ENCODE peak calls at places on chromosome 21, in four cellular contexts. One of them, this sample, is unnamed.

GRCh38 chr21:28793043-28793442 is 199.6 kb downstream of the LTN1 start:
- DNase-seq in IMR-90: peak
- DNase-seq in astrocyte of the spinal cord: peak
- DNase-seq in ascending aorta: no peak
- DNase-seq in this sample: no peak

GRCh38 chr21:22554690-22555316 is 1556.6 kb downstream of the NCAM2 start:
- DNase-seq in IMR-90: no peak
- DNase-seq in astrocyte of the spinal cord: no peak
- DNase-seq in ascending aorta: no peak
- DNase-seq in this sample: no peak

GRCh38 chr21:37983336-37984095 is 67.3 kb upstream of the KCNJ6 start:
- DNase-seq in IMR-90: no peak
- DNase-seq in astrocyte of the spinal cord: peak
- DNase-seq in ascending aorta: no peak
- DNase-seq in this sample: no peak

GRCh38 chr21:28518620-28519019 is 474.1 kb downstream of the LTN1 start:
- DNase-seq in IMR-90: peak
- DNase-seq in astrocyte of the spinal cord: peak
- DNase-seq in ascending aorta: no peak
- DNase-seq in this sample: no peak

GRCh38 chr21:26080211-26080610 is 90.4 kb downstream of the APP start:
- DNase-seq in IMR-90: no peak
- DNase-seq in astrocyte of the spinal cord: no peak
- DNase-seq in ascending aorta: no peak
- DNase-seq in this sample: no peak

GRCh38 chr21:32645261-32646182 is 33.3 kb upstream of the CFAP298 start:
- DNase-seq in IMR-90: no peak
- DNase-seq in astrocyte of the spinal cord: no peak
- DNase-seq in ascending aorta: no peak
- DNase-seq in this sample: no peak

GRCh38 chr21:33374080-33374873 is 28.9 kb upstream of the IFNGR2 start:
- DNase-seq in IMR-90: peak
- DNase-seq in astrocyte of the spinal cord: peak
- DNase-seq in ascending aorta: no peak
- DNase-seq in this sample: peak

GRCh38 chr21:16633851-16634521 is 878.9 kb upstream of the CXADR start:
- DNase-seq in IMR-90: no peak
- DNase-seq in astrocyte of the spinal cord: no peak
- DNase-seq in ascending aorta: no peak
- DNase-seq in this sample: no peak

GRCh38 chr21:29920938-29921337 is 18.9 kb downstream of the GRIK1 start:
- DNase-seq in IMR-90: no peak
- DNase-seq in astrocyte of the spinal cord: no peak
- DNase-seq in ascending aorta: no peak
- DNase-seq in this sample: no peak

GRCh38 chr21:26683996-26684395 is 110.9 kb upstream of the CYYR1 start:
- DNase-seq in IMR-90: no peak
- DNase-seq in astrocyte of the spinal cord: no peak
- DNase-seq in ascending aorta: no peak
- DNase-seq in this sample: no peak

GRCh38 chr21:32698971-32699693 is 28.7 kb downstream of the SYNJ1 start:
- DNase-seq in IMR-90: peak
- DNase-seq in astrocyte of the spinal cord: no peak
- DNase-seq in ascending aorta: no peak
- DNase-seq in this sample: peak

GRCh38 chr21:32322676-32323075 is 24.0 kb downstream of the MRAP start:
- DNase-seq in IMR-90: no peak
- DNase-seq in astrocyte of the spinal cord: no peak
- DNase-seq in ascending aorta: no peak
- DNase-seq in this sample: no peak

GRCh38 chr21:36910581-36911307 is 55.7 kb downstream of the HLCS start:
- DNase-seq in IMR-90: peak
- DNase-seq in astrocyte of the spinal cord: peak
- DNase-seq in ascending aorta: no peak
- DNase-seq in this sample: no peak

GRCh38 chr21:28160378-28160777 is 832.3 kb downstream of the LTN1 start:
- DNase-seq in IMR-90: no peak
- DNase-seq in astrocyte of the spinal cord: no peak
- DNase-seq in ascending aorta: no peak
- DNase-seq in this sample: no peak

GRCh38 chr21:29155933-29156260 is 25.5 kb downstream of the MAP3K7CL start:
- DNase-seq in IMR-90: no peak
- DNase-seq in astrocyte of the spinal cord: no peak
- DNase-seq in ascending aorta: no peak
- DNase-seq in this sample: no peak

GRCh38 chr21:37005548-37006242 is 807 bp upstream of the RIPPLY3 start:
- DNase-seq in IMR-90: no peak
- DNase-seq in astrocyte of the spinal cord: no peak
- DNase-seq in ascending aorta: no peak
- DNase-seq in this sample: no peak

GRCh38 chr21:15848632-15849031 is 118.8 kb downstream of the USP25 start:
- DNase-seq in IMR-90: peak
- DNase-seq in astrocyte of the spinal cord: peak
- DNase-seq in ascending aorta: no peak
- DNase-seq in this sample: no peak

GRCh38 chr21:32448803-32449594 is 36.5 kb downstream of the EVA1C start:
- DNase-seq in IMR-90: peak
- DNase-seq in astrocyte of the spinal cord: peak
- DNase-seq in ascending aorta: no peak
- DNase-seq in this sample: no peak

GRCh38 chr21:29985866-29986265 is 46.1 kb upstream of the GRIK1 start:
- DNase-seq in IMR-90: no peak
- DNase-seq in astrocyte of the spinal cord: no peak
- DNase-seq in ascending aorta: no peak
- DNase-seq in this sample: no peak

GRCh38 chr21:18987515-18988026 is 584.0 kb upstream of the TMPRSS15 start:
- DNase-seq in IMR-90: no peak
- DNase-seq in astrocyte of the spinal cord: no peak
- DNase-seq in ascending aorta: no peak
- DNase-seq in this sample: no peak

GRCh38 chr21:32048353-32048752 is 175.5 kb downstream of the HUNK start:
- DNase-seq in IMR-90: no peak
- DNase-seq in astrocyte of the spinal cord: no peak
- DNase-seq in ascending aorta: no peak
- DNase-seq in this sample: no peak

GRCh38 chr21:33231526-33231925 is 1.8 kb downstream of the IFNAR2 start:
- DNase-seq in IMR-90: no peak
- DNase-seq in astrocyte of the spinal cord: no peak
- DNase-seq in ascending aorta: no peak
- DNase-seq in this sample: no peak

GRCh38 chr21:21614966-21615365 is 616.8 kb downstream of the NCAM2 start:
- DNase-seq in IMR-90: no peak
- DNase-seq in astrocyte of the spinal cord: no peak
- DNase-seq in ascending aorta: no peak
- DNase-seq in this sample: no peak

GRCh38 chr21:14686466-14687276 is 140.6 kb upstream of the SAMSN1 start:
- DNase-seq in IMR-90: no peak
- DNase-seq in astrocyte of the spinal cord: peak
- DNase-seq in ascending aorta: no peak
- DNase-seq in this sample: no peak

GRCh38 chr21:32410916-32411315 is 1.6 kb upstream of the EVA1C start:
- DNase-seq in IMR-90: no peak
- DNase-seq in astrocyte of the spinal cord: no peak
- DNase-seq in ascending aorta: no peak
- DNase-seq in this sample: no peak

GRCh38 chr21:38467369-38467768 is 30.9 kb downstream of the ERG start:
- DNase-seq in IMR-90: no peak
- DNase-seq in astrocyte of the spinal cord: no peak
- DNase-seq in ascending aorta: no peak
- DNase-seq in this sample: no peak

GRCh38 chr21:26865857-26866256 is 20.6 kb upstream of the ADAMTS1 start:
- DNase-seq in IMR-90: no peak
- DNase-seq in astrocyte of the spinal cord: no peak
- DNase-seq in ascending aorta: no peak
- DNase-seq in this sample: no peak

GRCh38 chr21:24179110-24179509 is 1428.2 kb downstream of the MRPL39 start:
- DNase-seq in IMR-90: no peak
- DNase-seq in astrocyte of the spinal cord: no peak
- DNase-seq in ascending aorta: no peak
- DNase-seq in this sample: no peak

GRCh38 chr21:28688381-28688780 is 304.3 kb downstream of the LTN1 start:
- DNase-seq in IMR-90: no peak
- DNase-seq in astrocyte of the spinal cord: no peak
- DNase-seq in ascending aorta: no peak
- DNase-seq in this sample: no peak

GRCh38 chr21:19523731-19524130 is 1120.1 kb upstream of the TMPRSS15 start:
- DNase-seq in IMR-90: no peak
- DNase-seq in astrocyte of the spinal cord: peak
- DNase-seq in ascending aorta: no peak
- DNase-seq in this sample: no peak

GRCh38 chr21:38349111-38349746 is 92.4 kb downstream of the KCNJ15 start:
- DNase-seq in IMR-90: peak
- DNase-seq in astrocyte of the spinal cord: peak
- DNase-seq in ascending aorta: peak
- DNase-seq in this sample: no peak

GRCh38 chr21:33314096-33314495 is 10.7 kb upstream of the IFNAR1 start:
- DNase-seq in IMR-90: no peak
- DNase-seq in astrocyte of the spinal cord: peak
- DNase-seq in ascending aorta: no peak
- DNase-seq in this sample: no peak

GRCh38 chr21:18499761-18500376 is 96.3 kb upstream of the TMPRSS15 start:
- DNase-seq in IMR-90: peak
- DNase-seq in astrocyte of the spinal cord: peak
- DNase-seq in ascending aorta: no peak
- DNase-seq in this sample: no peak

GRCh38 chr21:32813265-32813903 is 41.8 kb upstream of the PAXBP1 start:
- DNase-seq in IMR-90: no peak
- DNase-seq in astrocyte of the spinal cord: no peak
- DNase-seq in ascending aorta: no peak
- DNase-seq in this sample: no peak

GRCh38 chr21:32329776-32330175 is 31.1 kb downstream of the MRAP start:
- DNase-seq in IMR-90: peak
- DNase-seq in astrocyte of the spinal cord: peak
- DNase-seq in ascending aorta: no peak
- DNase-seq in this sample: no peak

GRCh38 chr21:23217597-23217996 is 2219.4 kb downstream of the NCAM2 start:
- DNase-seq in IMR-90: no peak
- DNase-seq in astrocyte of the spinal cord: peak
- DNase-seq in ascending aorta: no peak
- DNase-seq in this sample: no peak

GRCh38 chr21:35779167-35779566 is 281.2 kb downstream of the SETD4 start:
- DNase-seq in IMR-90: no peak
- DNase-seq in astrocyte of the spinal cord: no peak
- DNase-seq in ascending aorta: no peak
- DNase-seq in this sample: no peak
- H3K4me3 ChIP-seq in IMR-90: no peak
- H3K4me3 ChIP-seq in astrocyte of the spinal cord: no peak
- H3K4me3 ChIP-seq in ascending aorta: no peak
- H3K4me3 ChIP-seq in this sample: no peak

DNA sequence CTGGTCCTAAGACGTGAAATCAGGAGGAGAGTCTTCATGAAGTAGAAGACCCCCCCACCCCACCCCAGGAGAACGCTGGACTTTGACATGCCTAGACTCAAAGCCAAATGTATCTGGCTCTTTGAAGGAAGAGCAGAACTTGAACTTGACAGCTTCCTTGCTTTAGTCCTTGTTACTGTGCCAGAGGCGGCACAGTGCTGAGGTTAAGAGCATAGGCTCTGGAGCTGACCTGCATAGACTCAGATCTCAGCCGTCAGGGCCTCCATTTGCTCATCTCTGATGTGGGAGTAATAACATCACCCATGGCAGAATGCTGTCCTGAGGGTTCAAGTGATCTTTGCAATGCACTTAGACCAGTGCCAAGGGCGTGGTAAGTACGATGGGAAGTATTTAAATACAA is 39.0 kb downstream of the COL6A1 start:
- DNase-seq in IMR-90: no peak
- DNase-seq in astrocyte of the spinal cord: no peak
- DNase-seq in ascending aorta: no peak
- DNase-seq in this sample: no peak
- H3K4me3 ChIP-seq in IMR-90: no peak
- H3K4me3 ChIP-seq in astrocyte of the spinal cord: no peak
- H3K4me3 ChIP-seq in ascending aorta: no peak
- H3K4me3 ChIP-seq in this sample: no peak

DNA sequence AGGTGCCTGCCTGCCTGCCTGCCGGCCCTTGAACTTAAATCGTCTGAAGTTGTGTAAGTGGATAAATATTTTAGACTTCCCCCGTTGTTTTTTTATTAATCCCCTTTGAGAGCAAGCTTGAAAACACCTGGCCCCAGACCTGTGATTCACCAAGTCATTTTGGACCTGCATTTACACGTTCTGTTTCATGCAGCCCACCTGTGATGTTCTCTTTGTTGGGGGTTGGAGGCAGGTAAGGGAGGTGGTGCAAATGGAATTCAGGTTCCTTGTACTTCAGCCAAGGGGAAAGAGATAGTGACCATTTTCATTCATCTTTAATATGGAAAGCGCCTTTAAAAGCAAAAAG is 1.2 kb downstream of the SLC37A1 start:
- DNase-seq in IMR-90: no peak
- DNase-seq in astrocyte of the spinal cord: no peak
- DNase-seq in ascending aorta: no peak
- DNase-seq in this sample: no peak
- H3K4me3 ChIP-seq in IMR-90: no peak
- H3K4me3 ChIP-seq in astrocyte of the spinal cord: peak
- H3K4me3 ChIP-seq in ascending aorta: peak
- H3K4me3 ChIP-seq in this sample: peak

GRCh38 chr21:42360317-42360716 is 6.0 kb downstream of the TFF1 start:
- DNase-seq in IMR-90: no peak
- DNase-seq in astrocyte of the spinal cord: no peak
- DNase-seq in ascending aorta: no peak
- DNase-seq in this sample: peak
- H3K4me3 ChIP-seq in IMR-90: no peak
- H3K4me3 ChIP-seq in astrocyte of the spinal cord: no peak
- H3K4me3 ChIP-seq in ascending aorta: no peak
- H3K4me3 ChIP-seq in this sample: no peak

GRCh38 chr21:44983421-44984206 is 43.8 kb downstream of the SLX9 start:
- DNase-seq in IMR-90: no peak
- DNase-seq in astrocyte of the spinal cord: no peak
- DNase-seq in ascending aorta: no peak
- DNase-seq in this sample: peak

GRCh38 chr21:44979687-44980561 is 40.1 kb downstream of the SLX9 start:
- DNase-seq in IMR-90: no peak
- DNase-seq in astrocyte of the spinal cord: no peak
- DNase-seq in ascending aorta: no peak
- DNase-seq in this sample: no peak

GRCh38 chr21:44977616-44978340 is 37.9 kb downstream of the SLX9 start:
- DNase-seq in IMR-90: no peak
- DNase-seq in astrocyte of the spinal cord: no peak
- DNase-seq in ascending aorta: no peak
- DNase-seq in this sample: no peak

GRCh38 chr21:44982558-44983244 is 42.9 kb downstream of the SLX9 start:
- DNase-seq in IMR-90: peak
- DNase-seq in astrocyte of the spinal cord: peak
- DNase-seq in ascending aorta: peak
- DNase-seq in this sample: no peak

GRCh38 chr21:44980562-44981489 is 41.0 kb downstream of the SLX9 start:
- DNase-seq in IMR-90: no peak
- DNase-seq in astrocyte of the spinal cord: no peak
- DNase-seq in ascending aorta: no peak
- DNase-seq in this sample: no peak
- H3K4me3 ChIP-seq in IMR-90: no peak
- H3K4me3 ChIP-seq in astrocyte of the spinal cord: no peak
- H3K4me3 ChIP-seq in ascending aorta: no peak
- H3K4me3 ChIP-seq in this sample: no peak

GRCh38 chr21:41647806-41648561 is 118.9 kb downstream of the RIPK4 start:
- DNase-seq in IMR-90: no peak
- DNase-seq in astrocyte of the spinal cord: no peak
- DNase-seq in ascending aorta: no peak
- DNase-seq in this sample: no peak
- H3K4me3 ChIP-seq in IMR-90: no peak
- H3K4me3 ChIP-seq in astrocyte of the spinal cord: no peak
- H3K4me3 ChIP-seq in ascending aorta: no peak
- H3K4me3 ChIP-seq in this sample: no peak

This sample was measured in mucosa of descending colon.